ENCODE peak calls at places on chromosome 16, in four cellular contexts. One of them, this sample, is unnamed.

GRCh38 chr16:2194166-2194834 is 2.1 kb downstream of the CASKIN1 start:
- DNase-seq in epithelial cell of esophagus: no peak
- DNase-seq in NCI-H1105: no peak
- DNase-seq in astrocyte of the spinal cord: no peak
- DNase-seq in this sample: peak; percentile 56

GRCh38 chr16:89921699-89922476 is 1.3 kb upstream of the TUBB3 start:
- DNase-seq in epithelial cell of esophagus: peak; percentile 91
- DNase-seq in NCI-H1105: no peak
- DNase-seq in astrocyte of the spinal cord: peak; percentile 96
- DNase-seq in this sample: peak; percentile 87

GRCh38 chr16:49352923-49353322 is 20.7 kb upstream of the C16orf78 start:
- DNase-seq in epithelial cell of esophagus: no peak
- DNase-seq in NCI-H1105: no peak
- DNase-seq in astrocyte of the spinal cord: no peak
- DNase-seq in this sample: peak; percentile 4

GRCh38 chr16:10197003-10197402 is 14.8 kb upstream of the GRIN2A start:
- DNase-seq in epithelial cell of esophagus: no peak
- DNase-seq in NCI-H1105: no peak
- DNase-seq in astrocyte of the spinal cord: no peak
- DNase-seq in this sample: no peak

GRCh38 chr16:5653789-5654188 is 556.2 kb upstream of the EEF2KMT start:
- DNase-seq in epithelial cell of esophagus: no peak
- DNase-seq in NCI-H1105: no peak
- DNase-seq in astrocyte of the spinal cord: no peak
- DNase-seq in this sample: no peak

GRCh38 chr16:81831722-81832126 is 52.6 kb downstream of the PLCG2 start:
- DNase-seq in epithelial cell of esophagus: no peak
- DNase-seq in NCI-H1105: no peak
- DNase-seq in astrocyte of the spinal cord: no peak
- DNase-seq in this sample: no peak

GRCh38 chr16:88681084-88681680 is 5.1 kb downstream of the SNAI3 start:
- DNase-seq in epithelial cell of esophagus: peak; percentile 66
- DNase-seq in NCI-H1105: no peak
- DNase-seq in astrocyte of the spinal cord: no peak
- DNase-seq in this sample: peak; percentile 68

GRCh38 chr16:9119795-9120194 is 28.4 kb downstream of the HAPSTR1 start:
- DNase-seq in epithelial cell of esophagus: peak; percentile 24
- DNase-seq in NCI-H1105: no peak
- DNase-seq in astrocyte of the spinal cord: peak; percentile 89
- DNase-seq in this sample: no peak

GRCh38 chr16:8489580-8489979 is 100.7 kb downstream of the TMEM114 start:
- DNase-seq in epithelial cell of esophagus: no peak
- DNase-seq in NCI-H1105: no peak
- DNase-seq in astrocyte of the spinal cord: no peak
- DNase-seq in this sample: no peak

GRCh38 chr16:65869261-65869660 is 497.2 kb upstream of the CDH5 start:
- DNase-seq in epithelial cell of esophagus: no peak
- DNase-seq in NCI-H1105: no peak
- DNase-seq in astrocyte of the spinal cord: no peak
- DNase-seq in this sample: no peak

GRCh38 chr16:16144416-16144815 is 78.9 kb downstream of the ABCC6 start:
- DNase-seq in epithelial cell of esophagus: peak; percentile 90
- DNase-seq in NCI-H1105: no peak
- DNase-seq in astrocyte of the spinal cord: peak; percentile 23
- DNase-seq in this sample: peak; percentile 7

GRCh38 chr16:21166561-21166961 is 8.1 kb downstream of the LDAF1 start:
- DNase-seq in epithelial cell of esophagus: no peak
- DNase-seq in NCI-H1105: no peak
- DNase-seq in astrocyte of the spinal cord: peak; percentile 65
- DNase-seq in this sample: peak; percentile 23

GRCh38 chr16:49483251-49483650 is 109.6 kb downstream of the C16orf78 start:
- DNase-seq in epithelial cell of esophagus: no peak
- DNase-seq in NCI-H1105: no peak
- DNase-seq in astrocyte of the spinal cord: no peak
- DNase-seq in this sample: no peak

GRCh38 chr16:27314161-27314723 is 468 bp downstream of the IL4R start:
- DNase-seq in epithelial cell of esophagus: peak; percentile 80
- DNase-seq in NCI-H1105: no peak
- DNase-seq in astrocyte of the spinal cord: peak; percentile 96
- DNase-seq in this sample: peak; percentile 78

GRCh38 chr16:79525132-79525531 is 75.4 kb downstream of the MAF start:
- DNase-seq in epithelial cell of esophagus: no peak
- DNase-seq in NCI-H1105: no peak
- DNase-seq in astrocyte of the spinal cord: no peak
- DNase-seq in this sample: no peak

GRCh38 chr16:57147381-57148191 is 38.3 kb downstream of the PSME3IP1 start:
- DNase-seq in epithelial cell of esophagus: peak; percentile 51
- DNase-seq in NCI-H1105: no peak
- DNase-seq in astrocyte of the spinal cord: peak; percentile 19
- DNase-seq in this sample: no peak

GRCh38 chr16:67245674-67246080 is 1.6 kb downstream of the FHOD1 start:
- DNase-seq in epithelial cell of esophagus: peak; percentile 41
- DNase-seq in NCI-H1105: no peak
- DNase-seq in astrocyte of the spinal cord: no peak
- DNase-seq in this sample: peak; percentile 39

GRCh38 chr16:81489547-81490267 is 45.1 kb downstream of the CMIP start:
- DNase-seq in epithelial cell of esophagus: no peak
- DNase-seq in NCI-H1105: no peak
- DNase-seq in astrocyte of the spinal cord: no peak
- DNase-seq in this sample: no peak

GRCh38 chr16:79071424-79071823 is 529.1 kb downstream of the MAF start:
- DNase-seq in epithelial cell of esophagus: peak; percentile 49
- DNase-seq in NCI-H1105: peak; percentile 79
- DNase-seq in astrocyte of the spinal cord: no peak
- DNase-seq in this sample: no peak

GRCh38 chr16:89257757-89258465 is 40.4 kb downstream of the ZNF778 start:
- DNase-seq in epithelial cell of esophagus: no peak
- DNase-seq in NCI-H1105: no peak
- DNase-seq in astrocyte of the spinal cord: no peak
- DNase-seq in this sample: peak; percentile 43

GRCh38 chr16:84084570-84085270 is 32.0 kb downstream of the MBTPS1 start:
- DNase-seq in epithelial cell of esophagus: peak; percentile 85
- DNase-seq in NCI-H1105: peak; percentile 32
- DNase-seq in astrocyte of the spinal cord: peak; percentile 64
- DNase-seq in this sample: peak; percentile 67

GRCh38 chr16:68707341-68708152 is 29.5 kb upstream of the CDH1 start:
- DNase-seq in epithelial cell of esophagus: peak; percentile 96
- DNase-seq in NCI-H1105: peak; percentile 28
- DNase-seq in astrocyte of the spinal cord: peak; percentile 41
- DNase-seq in this sample: peak; percentile 80

GRCh38 chr16:49012961-49013726 is 268.5 kb downstream of the CBLN1 start:
- DNase-seq in epithelial cell of esophagus: no peak
- DNase-seq in NCI-H1105: peak; percentile 58
- DNase-seq in astrocyte of the spinal cord: no peak
- DNase-seq in this sample: no peak

GRCh38 chr16:66899945-66900688 is 18.6 kb downstream of the CDH16 start:
- DNase-seq in epithelial cell of esophagus: peak; percentile 81
- DNase-seq in NCI-H1105: peak; percentile 18
- DNase-seq in astrocyte of the spinal cord: peak; percentile 59
- DNase-seq in this sample: peak; percentile 21

GRCh38 chr16:30778549-30779244 is 8.3 kb downstream of the ZNF629 start:
- DNase-seq in epithelial cell of esophagus: no peak
- DNase-seq in NCI-H1105: no peak
- DNase-seq in astrocyte of the spinal cord: no peak
- DNase-seq in this sample: no peak

GRCh38 chr16:67449739-67450138 is 18.8 kb downstream of the HSD11B2 start:
- DNase-seq in epithelial cell of esophagus: no peak
- DNase-seq in NCI-H1105: no peak
- DNase-seq in astrocyte of the spinal cord: no peak
- DNase-seq in this sample: no peak

GRCh38 chr16:81315271-81316175 is 761 bp downstream of the GAN start:
- DNase-seq in epithelial cell of esophagus: peak; percentile 68
- DNase-seq in NCI-H1105: no peak
- DNase-seq in astrocyte of the spinal cord: peak; percentile 38
- DNase-seq in this sample: peak; percentile 42

GRCh38 chr16:64144612-64145011 is 977.3 kb downstream of the CDH11 start:
- DNase-seq in epithelial cell of esophagus: no peak
- DNase-seq in NCI-H1105: no peak
- DNase-seq in astrocyte of the spinal cord: no peak
- DNase-seq in this sample: no peak

GRCh38 chr16:50021509-50021908 is 3.5 kb upstream of the CNEP1R1 start:
- DNase-seq in epithelial cell of esophagus: peak; percentile 20
- DNase-seq in NCI-H1105: no peak
- DNase-seq in astrocyte of the spinal cord: no peak
- DNase-seq in this sample: no peak

GRCh38 chr16:58638148-58639036 is 8.8 kb upstream of the CNOT1 start:
- DNase-seq in epithelial cell of esophagus: peak; percentile 90
- DNase-seq in NCI-H1105: no peak
- DNase-seq in astrocyte of the spinal cord: peak; percentile 81
- DNase-seq in this sample: peak; percentile 74

GRCh38 chr16:26705346-26705745 is 361.4 kb upstream of the C16orf82 start:
- DNase-seq in epithelial cell of esophagus: no peak
- DNase-seq in NCI-H1105: no peak
- DNase-seq in astrocyte of the spinal cord: no peak
- DNase-seq in this sample: no peak

GRCh38 chr16:11085025-11085485 is 140.7 kb downstream of the CLEC16A start:
- DNase-seq in epithelial cell of esophagus: no peak
- DNase-seq in NCI-H1105: no peak
- DNase-seq in astrocyte of the spinal cord: peak; percentile 38
- DNase-seq in this sample: no peak

GRCh38 chr16:535446-536405 is 8.2 kb downstream of the CAPN15 start:
- DNase-seq in epithelial cell of esophagus: peak; percentile 83
- DNase-seq in NCI-H1105: no peak
- DNase-seq in astrocyte of the spinal cord: peak; percentile 79
- DNase-seq in this sample: peak; percentile 84

GRCh38 chr16:24535827-24536226 is 3.5 kb upstream of the RBBP6 start:
- DNase-seq in epithelial cell of esophagus: no peak
- DNase-seq in NCI-H1105: no peak
- DNase-seq in astrocyte of the spinal cord: no peak
- DNase-seq in this sample: no peak

GRCh38 chr16:79843145-79843544 is 242.6 kb upstream of the MAF start:
- DNase-seq in epithelial cell of esophagus: no peak
- DNase-seq in NCI-H1105: no peak
- DNase-seq in astrocyte of the spinal cord: no peak
- DNase-seq in this sample: no peak

This sample was measured in PC-3.